ENCODE peak calls at places on chromosomes 13 and 19, in five cellular contexts. C is cerebellar cortex; U is COR-L47; A is activated CD8-positive, alpha-beta memory T cell treated with anti-CD3 and anti-CD28 coated beads for 1 hour; O is neural crest cell. G is an unnamed sample.

GRCh38 chr13:110712081-110712848 is 1.2 kb upstream of the ING1 start:
- DNase-seq in O (peak), C (peak), A (no peak), U (peak), G (peak)

GRCh38 chr13:79228972-79229371 is 177.1 kb downstream of the RBM26 start:
- DNase-seq in A (no peak), O (no peak), C (no peak), U (no peak), G (no peak)

GRCh38 chr19:660793-661426 is 2.1 kb downstream of the RNF126 start:
- DNase-seq in A (no peak), C (no peak), O (no peak), U (no peak), G (no peak)

GRCh38 chr19:17755977-17756670 is 4.8 kb downstream of the FCHO1 start:
- DNase-seq in A (no peak), U (peak), C (peak), O (peak), G (no peak)

GRCh38 chr13:37695200-37695599 is 96.6 kb upstream of the POSTN start:
- DNase-seq in U (no peak), C (no peak), O (no peak), A (no peak), G (no peak)

GRCh38 chr19:8206147-8207087 is 2.8 kb upstream of the CERS4 start:
- DNase-seq in A (no peak), C (no peak), U (peak), O (no peak), G (no peak)

GRCh38 chr13:78491978-78492377 is 111.4 kb downstream of the POU4F1 start:
- DNase-seq in C (no peak), U (no peak), O (no peak), A (no peak), G (no peak)

GRCh38 chr13:104106705-104107393 is 1040.6 kb upstream of the SLC10A2 start:
- DNase-seq in C (no peak), U (peak), A (no peak), O (no peak), G (no peak)

GRCh38 chr19:18321729-18322091 is 1.2 kb downstream of the LSM4 start:
- DNase-seq in O (no peak), C (no peak), U (no peak), A (no peak), G (no peak)

GRCh38 chr19:23071087-23071511 is 45.7 kb upstream of the ZNF730 start:
- DNase-seq in U (no peak), C (no peak), O (no peak), A (no peak), G (no peak)

GRCh38 chr13:82480415-82480814 is 1401.9 kb downstream of the SLITRK1 start:
- DNase-seq in A (no peak), C (no peak), U (no peak), O (no peak), G (no peak)

GRCh38 chr13:95452376-95452775 is 100.1 kb upstream of the CLDN10 start:
- DNase-seq in C (no peak), O (no peak), U (no peak), A (no peak), G (no peak)

GRCh38 chr13:84823528-84823927 is 941.3 kb upstream of the SLITRK1 start:
- DNase-seq in C (no peak), U (no peak), A (no peak), O (no peak), G (no peak)

GRCh38 chr13:111371211-111371610 is 50.8 kb downstream of the TEX29 start:
- DNase-seq in O (no peak), U (no peak), A (no peak), C (no peak), G (no peak)

GRCh38 chr19:33390908-33391630 is 17.6 kb downstream of the CEBPG start:
- DNase-seq in U (no peak), A (no peak), C (no peak), O (no peak), G (no peak)

GRCh38 chr13:45623516-45624090 is 8.1 kb upstream of the ERICH6B start:
- DNase-seq in U (no peak), O (no peak), C (peak), A (no peak), G (no peak)

GRCh38 chr13:101454767-101455166 is 2.3 kb downstream of the ITGBL1 start:
- DNase-seq in A (no peak), C (no peak), U (no peak), O (no peak), G (no peak)

GRCh38 chr19:47390533-47391488 is 28.5 kb downstream of the MEIS3 start:
- DNase-seq in O (no peak), C (no peak), U (no peak), A (no peak), G (no peak)

GRCh38 chr19:42248270-42249148 is 6.1 kb upstream of the GSK3A start:
- DNase-seq in U (no peak), A (no peak), C (no peak), O (no peak), G (no peak)

GRCh38 chr13:52838433-52839107 is 9.9 kb downstream of the PCDH8 start:
- DNase-seq in O (no peak), C (no peak), U (no peak), A (no peak), G (no peak)

GRCh38 chr13:24540236-24541126 is 27.9 kb upstream of the PARP4 start:
- DNase-seq in C (no peak), O (peak), U (no peak), A (no peak), G (no peak)

GRCh38 chr19:4277051-4277700 is 1.9 kb upstream of the SHD start:
- DNase-seq in A (no peak), C (no peak), U (peak), O (no peak), G (no peak)

GRCh38 chr19:38068851-38069250 is 155.2 kb downstream of the DPF1 start:
- DNase-seq in A (no peak), O (no peak), U (no peak), C (no peak), G (no peak)

GRCh38 chr19:21482863-21483276 is 22.5 kb upstream of the ZNF429 start:
- DNase-seq in A (no peak), C (no peak), U (no peak), O (no peak), G (no peak)

G was measured in cortex of kidney.